ENCODE peak calls at places on chromosomes 11 and 22, in nine cellular contexts. N is CD4-positive, alpha-beta memory T cell; C is aorta; S is CD4-positive, CD25-positive, alpha-beta regulatory T cell; G is GM23338; U is NT2/D1; V is tibial nerve; D is CD4-positive, alpha-beta T cell; R is adipocyte. H is an unnamed sample. For H3K27me3, the result is how much of the 10 kb centered on the place peaks cover.

GRCh38 chr11:78370406-78371172 is 47.0 kb downstream of the GAB2 start:
- DNase-seq in G (no peak), R (peak), D (no peak), V (no peak), S (no peak), U (no peak), C (no peak), N (no peak), H (no peak)

GRCh38 chr11:20022363-20023081 is 137.8 kb downstream of the DBX1 start:
- DNase-seq in U (peak), R (peak), S (no peak), N (no peak), C (no peak), V (no peak), D (no peak), G (peak), H (no peak)

GRCh38 chr11:111225871-111226270 is 19.7 kb upstream of the POU2AF2 start:
- DNase-seq in C (no peak), G (no peak), S (no peak), R (no peak), V (no peak), U (no peak), N (no peak), D (no peak), H (no peak)

GRCh38 chr22:39087881-39088687 is 9.0 kb upstream of the APOBEC3H start:
- DNase-seq in G (peak), C (no peak), S (no peak), D (no peak), R (no peak), U (no peak), V (no peak), N (no peak), H (no peak)

GRCh38 chr22:36197065-36197440 is 4.6 kb downstream of the APOL4 start:
- DNase-seq in V (no peak), N (no peak), S (no peak), D (no peak), C (peak), G (peak), U (peak), R (peak), H (no peak)

GRCh38 chr11:102448869-102449224 is 3.7 kb downstream of the TMEM123 start:
- DNase-seq in U (no peak), V (no peak), G (no peak), D (no peak), S (no peak), C (no peak), R (no peak), N (no peak), H (no peak)

GRCh38 chr11:121249039-121249663 is 43.4 kb upstream of the SC5D start:
- DNase-seq in U (peak), V (no peak), S (peak), N (peak), C (no peak), G (peak), D (no peak), R (peak), H (no peak)

GRCh38 chr11:3037041-3037944 is 19.9 kb downstream of the CARS1 start:
- DNase-seq in D (no peak), S (peak), G (peak), V (peak), C (peak), N (peak), R (peak), U (peak), H (peak)

GRCh38 chr11:9568854-9569587 is 4.4 kb upstream of the WEE1 start:
- DNase-seq in C (no peak), U (peak), G (peak), V (peak), S (peak), R (peak), N (peak), D (no peak), H (no peak)

GRCh38 chr22:42976131-42976530 is 38.8 kb downstream of the PACSIN2 start:
- DNase-seq in V (no peak), G (peak), U (no peak), R (no peak), S (no peak), D (no peak), C (no peak), N (no peak), H (no peak)

GRCh38 chr22:31082606-31083376 is 1.7 kb downstream of the SMTN start:
- DNase-seq in G (peak), U (no peak), C (peak), V (no peak), N (peak), R (peak), D (no peak), S (peak), H (no peak)

GRCh38 chr11:33734441-33735165 is 1.6 kb downstream of the CD59 start:
- DNase-seq in U (no peak), S (no peak), V (no peak), C (no peak), R (peak), D (no peak), G (no peak), N (no peak), H (no peak)

GRCh38 chr11:128707671-128708070 is 13.8 kb downstream of the FLI1 start:
- DNase-seq in S (no peak), N (no peak), G (no peak), C (no peak), V (no peak), R (peak), D (no peak), U (no peak), H (no peak)

GRCh38 chr11:61007971-61008896 is 36.8 kb downstream of the CD6 start:
- DNase-seq in G (peak), N (no peak), C (peak), R (no peak), V (no peak), D (no peak), S (no peak), U (peak), H (no peak)

GRCh38 chr22:36465232-36466021 is 16.0 kb downstream of the TXN2 start:
- DNase-seq in C (peak), R (peak), G (no peak), S (no peak), V (no peak), U (no peak), D (no peak), N (no peak), H (no peak)

GRCh38 chr22:19168088-19168890 is 10.2 kb downstream of the SLC25A1 start:
- DNase-seq in R (no peak), C (no peak), U (no peak), S (no peak), G (no peak), V (no peak), D (no peak), N (no peak), H (no peak)
- H3K27me3 ChIP-seq in R (under half), C (under half), U (under half), S (under half), G (half or more), V (under half), D (under half), N (under half), H (under half)

GRCh38 chr11:133993107-133993506 is 36.3 kb upstream of the IGSF9B start:
- DNase-seq in U (no peak), R (no peak), S (no peak), G (no peak), C (peak), N (no peak), V (no peak), D (no peak), H (no peak)
- H3K27me3 ChIP-seq in U (under half), R (half or more), S (under half), G (under half), C (under half), N (under half), V (under half), D (under half), H (under half)

GRCh38 chr11:278001-278951 is at the start of gene NLRP6:
- DNase-seq in U (no peak), D (no peak), N (no peak), S (no peak), C (no peak), R (no peak), V (peak), G (no peak), H (no peak)
- H3K27me3 ChIP-seq in U (under half), D (under half), N (under half), S (under half), C (under half), R (under half), V (under half), G (half or more), H (half or more)

DNA sequence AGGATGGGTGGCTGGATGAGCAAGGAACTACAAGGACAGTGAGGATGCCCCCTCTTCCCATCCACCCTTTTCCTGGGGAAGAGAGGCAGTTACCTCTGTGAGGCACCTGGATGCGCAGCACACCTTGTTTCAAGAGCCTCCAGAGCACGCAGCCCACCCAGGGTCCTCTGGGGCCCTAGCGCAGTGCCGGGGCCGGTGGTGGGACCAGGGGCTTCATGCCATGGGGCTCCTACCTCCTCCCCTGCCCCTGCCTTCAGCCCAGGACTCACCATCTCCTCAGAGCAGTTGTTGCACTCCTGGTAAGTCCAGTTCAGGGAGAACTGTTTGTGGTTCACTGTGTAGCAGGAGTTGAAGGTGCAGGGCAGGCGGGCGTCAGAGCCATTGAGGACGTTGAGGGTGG is 8.1 kb downstream of the SCN2B start:
- DNase-seq in V (no peak), D (no peak), U (no peak), C (no peak), R (no peak), N (no peak), S (no peak), G (no peak), H (no peak)
- H3K27me3 ChIP-seq in V (under half), D (under half), U (under half), C (under half), R (half or more), N (under half), S (under half), G (half or more), H (under half)

H was measured in dorsolateral prefrontal cortex.